ENCODE peak calls at places on chromosomes 7 and 10, in ten cellular contexts. I is GM23248, E is A549, N is PC-3, L is IMR-90, R is Karpas-422, P is H9, Z is HCT116, B is fibroblast of lung, S is astrocyte. W is an unnamed sample.

GRCh38 chr10:82310839-82311238 is 435.8 kb downstream of the NRG3 start:
- DNase-seq in I (no peak), E (no peak), N (no peak), L (no peak), R (no peak), P (no peak), Z (no peak), B (peak; percentile 0), S (no peak), W (no peak)

GRCh38 chr10:20944789-20945502 is 47.8 kb upstream of the NEBL start:
- DNase-seq in I (no peak), E (no peak), N (no peak), L (no peak), R (no peak), P (no peak), Z (no peak), B (no peak), S (no peak), W (no peak)

GRCh38 chr10:110808619-110809018 is 63.1 kb upstream of the PDCD4 start:
- DNase-seq in I (no peak), E (no peak), N (no peak), L (no peak), R (no peak), P (no peak), Z (no peak), B (no peak), S (no peak), W (no peak)

GRCh38 chr7:99820408-99821027 is 7.3 kb upstream of the CYP3A43 start:
- DNase-seq in I (no peak), E (no peak), N (no peak), L (no peak), R (peak; percentile 28), P (no peak), Z (no peak), B (no peak), S (no peak), W (no peak)

GRCh38 chr7:18958627-18959026 is 158.8 kb downstream of the TWIST1 start:
- DNase-seq in I (peak; percentile 60), E (no peak), N (peak; percentile 67), L (peak; percentile 85), R (no peak), P (no peak), Z (no peak), B (peak; percentile 86), S (peak; percentile 81), W (no peak)

GRCh38 chr7:151550601-151551286 is 31.0 kb upstream of the RHEB start:
- DNase-seq in I (peak; percentile 49), E (peak; percentile 77), N (peak; percentile 59), L (peak; percentile 89), R (no peak), P (no peak), Z (no peak), B (peak; percentile 94), S (peak; percentile 95), W (no peak)

GRCh38 chr7:24129597-24129996 is 154.4 kb upstream of the NPY start:
- DNase-seq in I (peak; percentile 92), E (peak; percentile 4), N (peak; percentile 68), L (peak; percentile 22), R (no peak), P (no peak), Z (no peak), B (peak; percentile 89), S (peak; percentile 85), W (no peak)

GRCh38 chr10:22723343-22723779 is 9.0 kb upstream of the PIP4K2A start:
- DNase-seq in I (no peak), E (no peak), N (no peak), L (no peak), R (peak; percentile 78), P (no peak), Z (no peak), B (no peak), S (no peak), W (no peak)

GRCh38 chr10:20746856-20747255 is 150.3 kb downstream of the NEBL start:
- DNase-seq in I (no peak), E (no peak), N (no peak), L (no peak), R (no peak), P (no peak), Z (no peak), B (no peak), S (no peak), W (no peak)

GRCh38 chr10:62696798-62697197 is 107.7 kb upstream of the ADO start:
- DNase-seq in I (no peak), E (no peak), N (no peak), L (no peak), R (no peak), P (no peak), Z (no peak), B (no peak), S (no peak), W (no peak)

GRCh38 chr10:121741246-121741645 is 143.0 kb upstream of the FGFR2 start:
- DNase-seq in I (peak; percentile 10), E (no peak), N (no peak), L (peak; percentile 5), R (no peak), P (no peak), Z (no peak), B (peak; percentile 21), S (peak; percentile 2), W (no peak)

GRCh38 chr10:63614371-63614891 is 93.2 kb downstream of the REEP3 start:
- DNase-seq in I (peak; percentile 44), E (no peak), N (no peak), L (peak; percentile 63), R (no peak), P (no peak), Z (no peak), B (peak; percentile 34), S (peak; percentile 24), W (no peak)

GRCh38 chr10:119113805-119114732 is 10.2 kb downstream of the DENND10 start:
- DNase-seq in I (peak; percentile 95), E (peak; percentile 75), N (peak; percentile 54), L (peak; percentile 95), R (no peak), P (no peak), Z (no peak), B (peak; percentile 70), S (peak; percentile 60), W (no peak)

GRCh38 chr7:44216521-44217030 is 15.8 kb downstream of the YKT6 start:
- DNase-seq in I (no peak), E (no peak), N (no peak), L (no peak), R (no peak), P (peak; percentile 28), Z (no peak), B (no peak), S (no peak), W (no peak)

GRCh38 chr10:42367532-42368230 is 270.7 kb downstream of the ZNF33B start:
- DNase-seq in I (peak; percentile 39), E (no peak), N (peak; percentile 98), L (peak; percentile 16), R (peak; percentile 94), P (no peak), Z (no peak), B (peak; percentile 62), S (peak; percentile 52), W (peak; percentile 80)

DNA sequence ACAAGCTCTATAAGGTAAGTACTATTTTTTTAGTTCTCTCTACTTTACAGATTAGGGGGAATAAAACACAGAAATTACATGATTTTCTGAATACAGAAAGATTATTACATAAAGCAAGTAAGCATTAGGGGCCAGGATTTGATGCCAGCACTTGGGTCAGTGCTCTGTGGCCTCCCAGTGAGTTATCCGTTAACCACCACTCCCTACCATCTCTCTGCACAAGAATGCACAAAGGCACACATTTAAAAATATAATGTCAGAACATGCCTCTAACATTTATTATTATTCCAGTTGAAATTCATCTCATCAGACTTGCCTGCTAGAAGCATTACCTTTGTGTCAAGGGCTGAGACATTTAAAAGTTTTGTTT is 59.0 kb downstream of the MET start:
- DNase-seq in I (no peak), E (no peak), N (no peak), L (no peak), R (no peak), P (no peak), Z (no peak), B (no peak), S (no peak), W (no peak)
- H3K4me1 ChIP-seq in I (peaks cover 12% of the 10 kb centered on the region), E (peaks cover 85% of the 10 kb centered on the region), N (peaks cover 41% of the 10 kb centered on the region), L (peaks cover 11% of the 10 kb centered on the region), R (peaks cover 100% of the 10 kb centered on the region), P (no peaks in the 10 kb centered on the region), Z (peaks cover 88% of the 10 kb centered on the region), B (no peaks in the 10 kb centered on the region), S (no peaks in the 10 kb centered on the region), W (peaks cover 2% of the 10 kb centered on the region)

GRCh38 chr7:139034336-139034735 is 1.5 kb downstream of the ZC3HAV1L start:
- DNase-seq in I (peak; percentile 66), E (no peak), N (peak; percentile 80), L (peak; percentile 45), R (no peak), P (no peak), Z (no peak), B (peak; percentile 21), S (no peak), W (no peak)
- H3K4me2 ChIP-seq in I (peak overlapping the region; percentile 91), E (peak overlapping the region; percentile 78), N (peak overlapping the region; percentile 98), L (peak overlapping the region; percentile 88), R (no peak overlapping the region), P (no peak overlapping the region), Z (peak overlapping the region; percentile 98), B (peak overlapping the region; percentile 79), S (peak overlapping the region; percentile 93), W (no peak overlapping the region)

DNA sequence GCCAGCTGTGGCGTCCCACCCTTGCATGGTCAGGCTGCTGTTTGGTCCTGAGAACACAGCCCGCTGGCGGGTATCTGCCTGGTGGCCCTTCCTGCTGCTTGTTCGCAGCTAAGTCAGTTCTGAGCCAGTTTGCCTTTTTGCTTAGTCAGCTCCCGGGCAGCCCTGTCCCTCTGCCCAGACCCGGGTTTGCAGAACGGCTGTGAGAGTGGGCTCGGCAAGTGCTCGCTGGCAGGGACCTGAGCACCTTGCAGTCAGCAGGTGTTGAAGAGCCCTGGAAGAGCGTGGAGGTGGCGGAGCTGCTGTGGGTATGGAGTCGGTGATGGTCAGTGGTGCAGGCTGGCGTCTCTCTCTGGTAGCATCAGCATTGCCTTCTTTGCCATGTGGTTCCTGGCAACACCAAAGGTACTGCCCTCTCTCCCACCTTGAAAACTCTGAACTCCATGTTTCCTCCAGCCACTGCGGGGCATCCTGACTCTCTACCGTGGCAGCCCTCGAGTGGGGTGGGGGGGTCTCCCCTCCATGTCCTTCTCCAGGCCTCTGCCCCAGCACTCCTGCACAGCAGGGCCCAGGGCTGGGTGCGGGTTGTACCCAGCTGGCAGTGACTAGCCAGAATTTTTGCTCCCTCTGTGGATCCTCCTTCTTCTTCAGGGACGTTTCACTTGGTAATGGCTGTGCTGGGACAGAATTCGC is 4.6 kb downstream of the INPP5A start:
- DNase-seq in I (no peak), E (no peak), N (no peak), L (no peak), R (no peak), P (no peak), Z (no peak), B (no peak), S (no peak), W (no peak)
- H3K4me1 ChIP-seq in I (peaks cover 35% of the 10 kb centered on the region), E (peaks cover 9% of the 10 kb centered on the region), N (peaks cover 28% of the 10 kb centered on the region), L (peaks cover 20% of the 10 kb centered on the region), R (peaks cover 39% of the 10 kb centered on the region), P (no peaks in the 10 kb centered on the region), Z (no peaks in the 10 kb centered on the region), B (peaks cover 12% of the 10 kb centered on the region), S (peaks cover 39% of the 10 kb centered on the region), W (no peaks in the 10 kb centered on the region)

DNA sequence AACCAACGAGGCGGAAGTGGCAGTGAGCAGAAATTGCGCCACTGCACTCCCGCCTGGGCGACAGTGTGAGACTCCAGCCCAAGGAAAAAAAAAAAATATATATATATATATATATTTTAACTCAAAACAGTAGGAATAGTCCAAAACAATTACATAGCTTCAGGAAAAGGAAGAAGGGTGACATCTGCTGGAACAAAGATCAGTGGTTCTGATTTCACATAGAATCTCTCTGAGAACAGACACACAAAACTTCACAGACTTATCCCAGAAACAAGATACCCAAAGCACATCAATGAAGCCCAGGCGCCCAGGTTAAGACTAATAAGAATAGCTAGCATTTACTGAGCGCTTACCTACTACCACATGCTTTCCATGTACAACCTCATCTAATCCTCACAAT is 45.0 kb downstream of the DNMBP start:
- DNase-seq in I (peak; percentile 32), E (peak; percentile 32), N (peak; percentile 17), L (peak; percentile 42), R (no peak), P (no peak), Z (no peak), B (peak; percentile 33), S (peak; percentile 18), W (no peak)
- H3K4me2 ChIP-seq in I (no peak overlapping the region), E (no peak overlapping the region), N (no peak overlapping the region), L (no peak overlapping the region), R (no peak overlapping the region), P (no peak overlapping the region), Z (peak overlapping the region; percentile 75), B (no peak overlapping the region), S (no peak overlapping the region), W (no peak overlapping the region)

W was measured in mesendoderm.